ENCODE peak calls at places on chromosomes 6 and 20, in four cellular contexts. Q is PC-3, B is GM12878, U is fibroblast of lung. R is an unnamed sample.

GRCh38 chr6:145929037-145929633 is 35.0 kb downstream of the SHPRH start:
- DNase-seq in Q (peak; percentile 46), B (no peak), U (peak; percentile 31), R (peak; percentile 58)

GRCh38 chr20:12435254-12435653 is 517.6 kb downstream of the BTBD3 start:
- DNase-seq in Q (no peak), B (no peak), U (no peak), R (peak; percentile 48)

GRCh38 chr6:169837529-169838250 is 86.3 kb downstream of the ERMARD start:
- DNase-seq in Q (no peak), B (no peak), U (no peak), R (no peak)

GRCh38 chr6:113586413-113586812 is 270.7 kb upstream of the MARCKS start:
- DNase-seq in Q (peak; percentile 44), B (no peak), U (peak; percentile 92), R (no peak)

GRCh38 chr6:166456360-166457156 is 73.8 kb upstream of the MPC1 start:
- DNase-seq in Q (peak; percentile 33), B (peak; percentile 17), U (peak; percentile 51), R (no peak)

GRCh38 chr6:53112404-53112803 is 36.2 kb downstream of the GCM1 start:
- DNase-seq in Q (peak; percentile 97), B (no peak), U (no peak), R (peak; percentile 51)

GRCh38 chr6:142165227-142165626 is 18.2 kb downstream of the VTA1 start:
- DNase-seq in Q (no peak), B (no peak), U (no peak), R (no peak)

GRCh38 chr6:17013701-17014100 is 88.1 kb upstream of the STMND1 start:
- DNase-seq in Q (peak; percentile 89), B (no peak), U (peak; percentile 93), R (no peak)

GRCh38 chr20:37518059-37518458 is 3.0 kb upstream of the NNAT start:
- DNase-seq in Q (no peak), B (no peak), U (no peak), R (no peak)

GRCh38 chr20:37513764-37514359 is 7.2 kb upstream of the NNAT start:
- DNase-seq in Q (no peak), B (no peak), U (no peak), R (no peak)

GRCh38 chr20:37516697-37517370 is 4.2 kb upstream of the NNAT start:
- DNase-seq in Q (peak; percentile 51), B (no peak), U (peak; percentile 77), R (peak; percentile 63)

GRCh38 chr20:37517371-37517748 is 3.7 kb upstream of the NNAT start:
- DNase-seq in Q (no peak), B (no peak), U (no peak), R (no peak)

DNA sequence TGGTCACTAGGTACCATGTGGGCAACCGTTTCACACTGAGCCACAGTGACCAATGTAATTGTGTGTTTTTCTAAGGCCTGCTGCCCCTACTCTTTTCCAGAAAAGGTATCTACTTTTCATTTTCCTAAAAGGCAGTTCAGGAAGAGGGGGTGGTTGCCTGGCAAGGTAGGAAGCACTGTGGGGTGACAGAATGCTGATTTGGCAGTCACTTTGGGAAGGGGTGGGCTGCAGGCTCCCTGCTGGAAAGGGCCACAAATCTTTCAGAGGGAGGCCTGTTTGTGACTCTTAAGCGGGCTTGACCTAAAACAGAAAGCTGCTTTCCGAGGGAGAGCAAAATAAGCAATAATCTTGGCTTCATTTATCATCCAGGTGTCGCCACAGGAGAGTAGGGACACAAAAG is 5.2 kb upstream of the NNAT start:
- DNase-seq in Q (no peak), B (no peak), U (no peak), R (no peak)
- H4K20me1 ChIP-seq in Q (peaks cover 38% of the 10 kb centered on the region), B (no peaks in the 10 kb centered on the region), U (peaks cover 1% of the 10 kb centered on the region), R (peaks cover 58% of the 10 kb centered on the region)

GRCh38 chr6:85383042-85383441 is 66.8 kb upstream of the NT5E start:
- DNase-seq in Q (no peak), B (no peak), U (no peak), R (no peak)
- H2AFZ ChIP-seq in Q (no peak overlapping the region), B (no peak overlapping the region), U (no peak overlapping the region), R (no peak overlapping the region)

GRCh38 chr20:63176448-63177133 is 39.3 kb downstream of the YTHDF1 start:
- DNase-seq in Q (no peak), B (no peak), U (no peak), R (no peak)
- TF ChIP-seq EZH2 in Q (no peak), B (no peak), U (peak; percentile 95), R (no peak)

GRCh38 chr20:49942942-49943341 is 6.7 kb downstream of the RNF114 start:
- DNase-seq in Q (no peak), B (no peak), U (no peak), R (no peak)
- H4K20me1 ChIP-seq in Q (peaks cover 9% of the 10 kb centered on the region), B (peaks cover 4% of the 10 kb centered on the region), U (no peaks in the 10 kb centered on the region), R (peaks cover 66% of the 10 kb centered on the region)

DNA sequence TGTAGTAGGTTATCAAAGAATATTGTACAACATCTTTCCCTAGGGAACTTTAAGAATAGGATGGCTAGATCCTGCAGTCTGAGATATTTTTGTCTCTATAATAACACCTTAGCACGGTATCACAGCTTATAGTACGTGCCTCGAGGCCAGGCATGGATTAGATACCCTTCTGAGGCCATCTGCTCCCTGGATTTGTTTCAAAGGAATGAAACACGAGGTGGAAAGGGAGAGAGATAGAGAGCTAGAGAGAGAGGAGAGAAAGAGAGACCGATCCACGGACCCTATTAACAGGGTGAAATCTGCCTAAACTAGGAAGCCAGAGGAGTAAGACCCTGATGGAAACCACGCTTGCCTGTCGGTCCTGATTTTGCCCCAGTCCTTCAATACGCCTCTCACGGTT is 92.5 kb downstream of the CD83 start:
- DNase-seq in Q (no peak), B (no peak), U (no peak), R (no peak)
- H2AFZ ChIP-seq in Q (no peak overlapping the region), B (peak overlapping the region; percentile 97), U (no peak overlapping the region), R (peak overlapping the region; percentile 96)

DNA sequence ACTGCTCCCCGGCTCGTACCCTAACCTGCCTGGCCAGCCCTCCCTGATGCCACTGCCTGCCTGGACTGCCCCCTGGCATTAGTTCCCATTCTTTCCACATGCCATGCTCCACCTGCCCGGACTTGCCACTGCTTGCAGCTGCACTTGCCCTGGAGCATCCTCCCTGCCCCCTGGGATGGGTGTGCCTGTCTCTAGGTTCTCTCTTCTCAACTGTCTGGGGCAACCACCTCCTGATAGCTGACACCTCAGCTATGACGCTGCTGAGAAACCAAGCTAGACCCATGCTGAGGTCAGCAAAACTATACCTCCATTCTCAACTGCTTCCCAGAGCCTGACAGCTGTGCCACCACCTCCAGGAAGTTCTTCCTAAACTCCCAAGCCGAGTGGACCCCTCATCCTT is 72.1 kb downstream of the PERP start:
- DNase-seq in Q (peak; percentile 21), B (no peak), U (no peak), R (no peak)
- TF ChIP-seq EZH2 in Q (no peak), B (no peak), U (no peak), R (no peak)

GRCh38 chr6:4049246-4049645 is 29.7 kb downstream of the FAM217A start:
- DNase-seq in Q (no peak), B (no peak), U (no peak), R (no peak)
- H4K20me1 ChIP-seq in Q (no peaks in the 10 kb centered on the region), B (no peaks in the 10 kb centered on the region), U (no peaks in the 10 kb centered on the region), R (peaks cover 14% of the 10 kb centered on the region)